ENCODE peak calls at places on chromosomes 11 and 22, in eight cellular contexts. One of them, this sample, is unnamed.

GRCh38 chr11:1082346-1082727 is 7.7 kb downstream of the MUC2 start:
- DNase-seq in upper lobe of right lung: peak; percentile 53
- DNase-seq in RWPE2: peak; percentile 61
- DNase-seq in CD8-positive, alpha-beta T cell: no peak
- DNase-seq in mucosa of descending colon: peak; percentile 31
- DNase-seq in neuronal stem cell: no peak
- DNase-seq in heart left ventricle: peak; percentile 65
- DNase-seq in IMR-90: no peak
- DNase-seq in this sample: peak; percentile 25

GRCh38 chr11:70825893-70826540 is 426.4 kb downstream of the SHANK2 start:
- DNase-seq in upper lobe of right lung: no peak
- DNase-seq in RWPE2: no peak
- DNase-seq in CD8-positive, alpha-beta T cell: no peak
- DNase-seq in mucosa of descending colon: no peak
- DNase-seq in neuronal stem cell: peak; percentile 26
- DNase-seq in heart left ventricle: no peak
- DNase-seq in IMR-90: no peak
- DNase-seq in this sample: no peak

GRCh38 chr11:24661313-24661712 is 164.5 kb downstream of the LUZP2 start:
- DNase-seq in upper lobe of right lung: no peak
- DNase-seq in RWPE2: no peak
- DNase-seq in CD8-positive, alpha-beta T cell: no peak
- DNase-seq in mucosa of descending colon: no peak
- DNase-seq in neuronal stem cell: no peak
- DNase-seq in heart left ventricle: no peak
- DNase-seq in IMR-90: no peak
- DNase-seq in this sample: no peak

GRCh38 chr11:3920148-3920852 is 64.8 kb downstream of the STIM1 start:
- DNase-seq in upper lobe of right lung: no peak
- DNase-seq in RWPE2: no peak
- DNase-seq in CD8-positive, alpha-beta T cell: peak; percentile 4
- DNase-seq in mucosa of descending colon: no peak
- DNase-seq in neuronal stem cell: no peak
- DNase-seq in heart left ventricle: no peak
- DNase-seq in IMR-90: peak; percentile 67
- DNase-seq in this sample: no peak

GRCh38 chr22:32326647-32327046 is 31.0 kb upstream of the RFPL3 start:
- DNase-seq in upper lobe of right lung: no peak
- DNase-seq in RWPE2: no peak
- DNase-seq in CD8-positive, alpha-beta T cell: no peak
- DNase-seq in mucosa of descending colon: no peak
- DNase-seq in neuronal stem cell: no peak
- DNase-seq in heart left ventricle: no peak
- DNase-seq in IMR-90: no peak
- DNase-seq in this sample: no peak

GRCh38 chr11:2325719-2326118 is 23.9 kb downstream of the TSPAN32 start:
- DNase-seq in upper lobe of right lung: peak; percentile 59
- DNase-seq in RWPE2: no peak
- DNase-seq in CD8-positive, alpha-beta T cell: no peak
- DNase-seq in mucosa of descending colon: no peak
- DNase-seq in neuronal stem cell: no peak
- DNase-seq in heart left ventricle: no peak
- DNase-seq in IMR-90: peak; percentile 35
- DNase-seq in this sample: no peak

GRCh38 chr11:103806130-103806900 is 230.1 kb upstream of the DDI1 start:
- DNase-seq in upper lobe of right lung: no peak
- DNase-seq in RWPE2: no peak
- DNase-seq in CD8-positive, alpha-beta T cell: no peak
- DNase-seq in mucosa of descending colon: no peak
- DNase-seq in neuronal stem cell: no peak
- DNase-seq in heart left ventricle: no peak
- DNase-seq in IMR-90: peak; percentile 93
- DNase-seq in this sample: no peak

GRCh38 chr11:31824791-31825452 is 13.8 kb upstream of the PAX6 start:
- DNase-seq in upper lobe of right lung: no peak
- DNase-seq in RWPE2: no peak
- DNase-seq in CD8-positive, alpha-beta T cell: no peak
- DNase-seq in mucosa of descending colon: no peak
- DNase-seq in neuronal stem cell: no peak
- DNase-seq in heart left ventricle: no peak
- DNase-seq in IMR-90: no peak
- DNase-seq in this sample: no peak

GRCh38 chr11:75424396-75424795 is 8.6 kb downstream of the KLHL35 start:
- DNase-seq in upper lobe of right lung: no peak
- DNase-seq in RWPE2: no peak
- DNase-seq in CD8-positive, alpha-beta T cell: no peak
- DNase-seq in mucosa of descending colon: no peak
- DNase-seq in neuronal stem cell: peak; percentile 61
- DNase-seq in heart left ventricle: no peak
- DNase-seq in IMR-90: no peak
- DNase-seq in this sample: no peak

GRCh38 chr11:45435706-45436105 is 149.6 kb upstream of the SYT13 start:
- DNase-seq in upper lobe of right lung: no peak
- DNase-seq in RWPE2: no peak
- DNase-seq in CD8-positive, alpha-beta T cell: no peak
- DNase-seq in mucosa of descending colon: no peak
- DNase-seq in neuronal stem cell: no peak
- DNase-seq in heart left ventricle: no peak
- DNase-seq in IMR-90: no peak
- DNase-seq in this sample: no peak

GRCh38 chr22:37254867-37255233 is 10.8 kb upstream of the RAC2 start:
- DNase-seq in upper lobe of right lung: no peak
- DNase-seq in RWPE2: no peak
- DNase-seq in CD8-positive, alpha-beta T cell: no peak
- DNase-seq in mucosa of descending colon: no peak
- DNase-seq in neuronal stem cell: no peak
- DNase-seq in heart left ventricle: no peak
- DNase-seq in IMR-90: peak; percentile 54
- DNase-seq in this sample: no peak

GRCh38 chr11:61682093-61682732 is 2.0 kb downstream of the DAGLA start:
- DNase-seq in upper lobe of right lung: no peak
- DNase-seq in RWPE2: no peak
- DNase-seq in CD8-positive, alpha-beta T cell: no peak
- DNase-seq in mucosa of descending colon: peak; percentile 70
- DNase-seq in neuronal stem cell: no peak
- DNase-seq in heart left ventricle: peak; percentile 83
- DNase-seq in IMR-90: no peak
- DNase-seq in this sample: peak; percentile 90

GRCh38 chr11:27977031-27977430 is 130.9 kb downstream of the KIF18A start:
- DNase-seq in upper lobe of right lung: no peak
- DNase-seq in RWPE2: no peak
- DNase-seq in CD8-positive, alpha-beta T cell: no peak
- DNase-seq in mucosa of descending colon: no peak
- DNase-seq in neuronal stem cell: no peak
- DNase-seq in heart left ventricle: no peak
- DNase-seq in IMR-90: peak; percentile 17
- DNase-seq in this sample: no peak

GRCh38 chr22:44882226-44882905 is 127.4 kb downstream of the PHF21B start:
- DNase-seq in upper lobe of right lung: peak; percentile 39
- DNase-seq in RWPE2: no peak
- DNase-seq in CD8-positive, alpha-beta T cell: no peak
- DNase-seq in mucosa of descending colon: no peak
- DNase-seq in neuronal stem cell: no peak
- DNase-seq in heart left ventricle: no peak
- DNase-seq in IMR-90: no peak
- DNase-seq in this sample: peak; percentile 23

DNA sequence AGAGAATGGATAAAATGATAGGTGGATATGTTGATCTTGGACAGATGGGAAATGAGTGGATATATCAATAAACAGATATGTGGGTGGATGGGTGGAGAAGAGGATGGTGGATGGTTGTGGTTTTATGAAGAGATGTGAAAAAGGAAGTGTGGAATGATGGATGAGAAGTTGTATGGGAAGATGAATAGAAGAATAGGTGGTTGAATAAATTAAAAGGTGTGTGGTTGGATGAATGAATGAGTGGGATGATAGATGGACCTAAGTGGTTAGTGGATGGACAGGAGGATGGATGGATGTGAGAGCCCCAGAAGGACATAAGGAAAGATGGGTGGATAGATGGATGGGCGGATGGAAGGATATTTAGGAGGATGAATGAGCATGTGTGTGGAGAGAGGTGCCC is 913 bp upstream of the CD44 start:
- DNase-seq in upper lobe of right lung: no peak
- DNase-seq in RWPE2: no peak
- DNase-seq in CD8-positive, alpha-beta T cell: no peak
- DNase-seq in mucosa of descending colon: no peak
- DNase-seq in neuronal stem cell: no peak
- DNase-seq in heart left ventricle: no peak
- DNase-seq in IMR-90: no peak
- DNase-seq in this sample: no peak
- H3K4me1 ChIP-seq in upper lobe of right lung: peaks cover 22% of the 10 kb centered on the region
- H3K4me1 ChIP-seq in RWPE2: peaks cover 28% of the 10 kb centered on the region
- H3K4me1 ChIP-seq in CD8-positive, alpha-beta T cell: peaks cover 25% of the 10 kb centered on the region
- H3K4me1 ChIP-seq in mucosa of descending colon: peaks cover 19% of the 10 kb centered on the region
- H3K4me1 ChIP-seq in neuronal stem cell: no peaks in the 10 kb centered on the region
- H3K4me1 ChIP-seq in heart left ventricle: peaks cover 36% of the 10 kb centered on the region
- H3K4me1 ChIP-seq in IMR-90: peaks cover 10% of the 10 kb centered on the region
- H3K4me1 ChIP-seq in this sample: peaks cover 5% of the 10 kb centered on the region

DNA sequence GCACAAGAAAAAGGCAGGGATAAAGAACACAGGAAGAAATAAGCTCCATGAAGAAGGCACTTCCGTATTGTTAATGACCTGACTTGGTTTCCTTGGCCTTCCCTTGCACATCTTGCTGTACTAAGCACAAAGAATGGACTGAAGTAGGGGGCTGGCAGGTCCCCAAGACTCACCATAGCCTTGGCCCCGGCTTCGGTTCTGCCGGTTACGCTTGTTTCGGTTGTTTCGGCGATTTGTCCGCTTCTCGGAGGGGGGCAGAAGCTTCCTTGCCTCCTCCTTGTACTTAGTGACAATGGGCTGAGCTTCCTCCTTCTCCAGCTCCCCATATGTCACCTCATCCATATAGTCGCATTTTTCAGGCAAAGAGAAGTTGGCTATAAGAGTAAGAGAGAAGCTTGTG is 9.3 kb downstream of the GNG3 start:
- DNase-seq in upper lobe of right lung: no peak
- DNase-seq in RWPE2: no peak
- DNase-seq in CD8-positive, alpha-beta T cell: no peak
- DNase-seq in mucosa of descending colon: no peak
- DNase-seq in neuronal stem cell: no peak
- DNase-seq in heart left ventricle: no peak
- DNase-seq in IMR-90: no peak
- DNase-seq in this sample: no peak
- H3K36me3 ChIP-seq in upper lobe of right lung: peaks cover 98% of the 10 kb centered on the region
- H3K36me3 ChIP-seq in RWPE2: peaks cover 92% of the 10 kb centered on the region
- H3K36me3 ChIP-seq in CD8-positive, alpha-beta T cell: peaks cover 79% of the 10 kb centered on the region
- H3K36me3 ChIP-seq in mucosa of descending colon: peaks cover 47% of the 10 kb centered on the region
- H3K36me3 ChIP-seq in neuronal stem cell: peaks cover 58% of the 10 kb centered on the region
- H3K36me3 ChIP-seq in heart left ventricle: peaks cover 64% of the 10 kb centered on the region
- H3K36me3 ChIP-seq in IMR-90: peaks cover 72% of the 10 kb centered on the region
- H3K36me3 ChIP-seq in this sample: peaks cover 21% of the 10 kb centered on the region

DNA sequence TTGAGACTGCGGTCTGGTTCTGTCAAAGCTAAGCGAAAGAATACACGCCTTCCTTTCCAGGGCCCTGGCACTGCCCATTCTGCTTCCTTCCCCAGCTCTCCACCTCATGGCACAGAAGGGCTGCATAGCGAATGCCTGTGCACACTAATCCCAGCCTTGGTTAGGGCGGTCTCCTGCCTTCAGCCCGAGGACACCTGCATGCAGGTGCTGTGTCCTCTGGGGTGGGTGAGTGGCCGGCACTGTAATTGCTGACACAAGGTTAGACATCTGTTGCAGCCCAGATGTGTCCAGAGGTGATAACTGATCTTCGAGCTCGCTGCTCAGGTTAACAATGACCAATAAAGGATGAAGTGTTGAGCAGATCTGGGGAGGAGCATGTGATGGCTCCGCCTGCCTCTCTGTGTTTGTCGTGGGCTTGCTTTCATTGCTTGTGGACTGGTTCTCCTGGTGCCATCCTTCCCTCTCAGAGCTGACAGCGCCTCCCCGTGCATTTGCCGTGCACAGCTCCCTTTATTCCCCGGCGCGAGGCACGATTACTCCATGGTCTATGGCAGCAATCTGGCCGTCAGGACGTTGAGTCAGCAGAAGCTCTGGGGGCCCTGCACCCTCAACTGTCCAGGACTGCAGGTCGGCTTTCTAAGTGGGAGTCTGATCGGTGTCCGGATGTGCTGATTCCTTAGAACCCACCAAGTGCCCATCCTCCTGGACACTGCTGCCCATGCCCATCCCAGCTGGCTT is 1088.2 kb downstream of the BRD1 start:
- DNase-seq in upper lobe of right lung: no peak
- DNase-seq in RWPE2: no peak
- DNase-seq in CD8-positive, alpha-beta T cell: no peak
- DNase-seq in mucosa of descending colon: peak; percentile 6
- DNase-seq in neuronal stem cell: no peak
- DNase-seq in heart left ventricle: peak; percentile 31
- DNase-seq in IMR-90: no peak
- DNase-seq in this sample: no peak
- H3K9me3 ChIP-seq in upper lobe of right lung: no peaks in the 10 kb centered on the region
- H3K9me3 ChIP-seq in RWPE2: no peaks in the 10 kb centered on the region
- H3K9me3 ChIP-seq in CD8-positive, alpha-beta T cell: no peaks in the 10 kb centered on the region
- H3K9me3 ChIP-seq in mucosa of descending colon: no peaks in the 10 kb centered on the region
- H3K9me3 ChIP-seq in neuronal stem cell: no peaks in the 10 kb centered on the region
- H3K9me3 ChIP-seq in heart left ventricle: no peaks in the 10 kb centered on the region
- H3K9me3 ChIP-seq in IMR-90: peaks cover 76% of the 10 kb centered on the region
- H3K9me3 ChIP-seq in this sample: no peaks in the 10 kb centered on the region

GRCh38 chr11:67628710-67629385 is 889 bp downstream of the NUDT8 start:
- DNase-seq in upper lobe of right lung: peak; percentile 66
- DNase-seq in RWPE2: peak; percentile 49
- DNase-seq in CD8-positive, alpha-beta T cell: no peak
- DNase-seq in mucosa of descending colon: no peak
- DNase-seq in neuronal stem cell: no peak
- DNase-seq in heart left ventricle: no peak
- DNase-seq in IMR-90: no peak
- DNase-seq in this sample: no peak
- H3K4me1 ChIP-seq in upper lobe of right lung: peaks cover 6% of the 10 kb centered on the region
- H3K4me1 ChIP-seq in RWPE2: no peaks in the 10 kb centered on the region
- H3K4me1 ChIP-seq in CD8-positive, alpha-beta T cell: peaks cover 9% of the 10 kb centered on the region
- H3K4me1 ChIP-seq in mucosa of descending colon: peaks cover 27% of the 10 kb centered on the region
- H3K4me1 ChIP-seq in neuronal stem cell: peaks cover 18% of the 10 kb centered on the region
- H3K4me1 ChIP-seq in heart left ventricle: peaks cover 23% of the 10 kb centered on the region
- H3K4me1 ChIP-seq in IMR-90: peaks cover 3% of the 10 kb centered on the region
- H3K4me1 ChIP-seq in this sample: peaks cover 11% of the 10 kb centered on the region

GRCh38 chr11:19237813-19238212 is 2.9 kb downstream of the E2F8 start:
- DNase-seq in upper lobe of right lung: no peak
- DNase-seq in RWPE2: no peak
- DNase-seq in CD8-positive, alpha-beta T cell: no peak
- DNase-seq in mucosa of descending colon: peak; percentile 50
- DNase-seq in neuronal stem cell: no peak
- DNase-seq in heart left ventricle: no peak
- DNase-seq in IMR-90: no peak
- DNase-seq in this sample: no peak
- H3K36me3 ChIP-seq in upper lobe of right lung: no peaks in the 10 kb centered on the region
- H3K36me3 ChIP-seq in RWPE2: peaks cover 29% of the 10 kb centered on the region
- H3K36me3 ChIP-seq in CD8-positive, alpha-beta T cell: no peaks in the 10 kb centered on the region
- H3K36me3 ChIP-seq in mucosa of descending colon: no peaks in the 10 kb centered on the region
- H3K36me3 ChIP-seq in neuronal stem cell: peaks cover 10% of the 10 kb centered on the region
- H3K36me3 ChIP-seq in heart left ventricle: no peaks in the 10 kb centered on the region
- H3K36me3 ChIP-seq in IMR-90: no peaks in the 10 kb centered on the region
- H3K36me3 ChIP-seq in this sample: peaks cover 4% of the 10 kb centered on the region

GRCh38 chr11:134664447-134664846 is 252.4 kb upstream of the B3GAT1 start:
- DNase-seq in upper lobe of right lung: no peak
- DNase-seq in RWPE2: no peak
- DNase-seq in CD8-positive, alpha-beta T cell: no peak
- DNase-seq in mucosa of descending colon: no peak
- DNase-seq in neuronal stem cell: no peak
- DNase-seq in heart left ventricle: no peak
- DNase-seq in IMR-90: no peak
- DNase-seq in this sample: no peak
- H3K9me3 ChIP-seq in upper lobe of right lung: no peaks in the 10 kb centered on the region
- H3K9me3 ChIP-seq in RWPE2: no peaks in the 10 kb centered on the region
- H3K9me3 ChIP-seq in CD8-positive, alpha-beta T cell: no peaks in the 10 kb centered on the region
- H3K9me3 ChIP-seq in mucosa of descending colon: no peaks in the 10 kb centered on the region
- H3K9me3 ChIP-seq in neuronal stem cell: no peaks in the 10 kb centered on the region
- H3K9me3 ChIP-seq in heart left ventricle: no peaks in the 10 kb centered on the region
- H3K9me3 ChIP-seq in IMR-90: peaks cover 59% of the 10 kb centered on the region
- H3K9me3 ChIP-seq in this sample: peaks cover 16% of the 10 kb centered on the region

GRCh38 chr11:87439981-87440760 is 402.4 kb downstream of the TMEM135 start:
- DNase-seq in upper lobe of right lung: no peak
- DNase-seq in RWPE2: no peak
- DNase-seq in CD8-positive, alpha-beta T cell: no peak
- DNase-seq in mucosa of descending colon: no peak
- DNase-seq in neuronal stem cell: no peak
- DNase-seq in heart left ventricle: no peak
- DNase-seq in IMR-90: no peak
- DNase-seq in this sample: no peak
- H3K4me1 ChIP-seq in upper lobe of right lung: no peaks in the 10 kb centered on the region
- H3K4me1 ChIP-seq in RWPE2: peaks cover 5% of the 10 kb centered on the region
- H3K4me1 ChIP-seq in CD8-positive, alpha-beta T cell: no peaks in the 10 kb centered on the region
- H3K4me1 ChIP-seq in mucosa of descending colon: no peaks in the 10 kb centered on the region
- H3K4me1 ChIP-seq in neuronal stem cell: no peaks in the 10 kb centered on the region
- H3K4me1 ChIP-seq in heart left ventricle: peaks cover 11% of the 10 kb centered on the region
- H3K4me1 ChIP-seq in IMR-90: peaks cover 15% of the 10 kb centered on the region
- H3K4me1 ChIP-seq in this sample: peaks cover 6% of the 10 kb centered on the region

This sample was measured in Caco-2.